ENCODE peak calls at places on chromosomes 6 and 20, in ten cellular contexts. One of them, this sample, is unnamed.

GRCh38 chr6:101613556-101613955 is 220.0 kb downstream of the GRIK2 start:
- DNase-seq in naive B cell: no peak
- DNase-seq in NCI-H460: no peak
- DNase-seq in OCI-M1: no peak
- DNase-seq in NCI-H1417: no peak
- DNase-seq in sigmoid colon: no peak
- DNase-seq in IMR-90: no peak
- DNase-seq in AG08395: no peak
- DNase-seq in activated T-cell treated with anti-CD3 and anti-CD28 coated beads for 48 hours: no peak
- DNase-seq in NCI-H774: no peak
- DNase-seq in this sample: no peak

GRCh38 chr6:116447496-116448011 is 13.6 kb upstream of the CALHM6 start:
- DNase-seq in NCI-H460: no peak
- DNase-seq in sigmoid colon: no peak
- DNase-seq in NCI-H1417: no peak
- DNase-seq in naive B cell: no peak
- DNase-seq in AG08395: peak
- DNase-seq in OCI-M1: peak
- DNase-seq in NCI-H774: no peak
- DNase-seq in activated T-cell treated with anti-CD3 and anti-CD28 coated beads for 48 hours: no peak
- DNase-seq in IMR-90: peak
- DNase-seq in this sample: peak

GRCh38 chr20:23036371-23036770 is 1.3 kb downstream of the SSTR4 start:
- DNase-seq in AG08395: no peak
- DNase-seq in activated T-cell treated with anti-CD3 and anti-CD28 coated beads for 48 hours: no peak
- DNase-seq in OCI-M1: no peak
- DNase-seq in NCI-H774: no peak
- DNase-seq in NCI-H1417: no peak
- DNase-seq in sigmoid colon: no peak
- DNase-seq in NCI-H460: no peak
- DNase-seq in IMR-90: no peak
- DNase-seq in naive B cell: no peak
- DNase-seq in this sample: no peak

GRCh38 chr6:24855389-24856245 is 56.9 kb upstream of the ARMH2 start:
- DNase-seq in activated T-cell treated with anti-CD3 and anti-CD28 coated beads for 48 hours: peak
- DNase-seq in OCI-M1: peak
- DNase-seq in AG08395: peak
- DNase-seq in IMR-90: peak
- DNase-seq in sigmoid colon: peak
- DNase-seq in NCI-H1417: peak
- DNase-seq in NCI-H774: peak
- DNase-seq in naive B cell: peak
- DNase-seq in NCI-H460: peak
- DNase-seq in this sample: peak

GRCh38 chr6:140311146-140311545 is 936.7 kb upstream of the CITED2 start:
- DNase-seq in naive B cell: no peak
- DNase-seq in AG08395: no peak
- DNase-seq in NCI-H460: no peak
- DNase-seq in OCI-M1: no peak
- DNase-seq in sigmoid colon: no peak
- DNase-seq in NCI-H774: no peak
- DNase-seq in activated T-cell treated with anti-CD3 and anti-CD28 coated beads for 48 hours: no peak
- DNase-seq in IMR-90: peak
- DNase-seq in NCI-H1417: no peak
- DNase-seq in this sample: no peak

GRCh38 chr20:37521091-37521771 is at the start of gene NNAT:
- DNase-seq in NCI-H460: no peak
- DNase-seq in sigmoid colon: no peak
- DNase-seq in naive B cell: no peak
- DNase-seq in AG08395: no peak
- DNase-seq in OCI-M1: no peak
- DNase-seq in NCI-H774: no peak
- DNase-seq in IMR-90: no peak
- DNase-seq in activated T-cell treated with anti-CD3 and anti-CD28 coated beads for 48 hours: no peak
- DNase-seq in NCI-H1417: no peak
- DNase-seq in this sample: no peak

GRCh38 chr6:19368511-19368910 is 468.7 kb upstream of the ID4 start:
- DNase-seq in activated T-cell treated with anti-CD3 and anti-CD28 coated beads for 48 hours: no peak
- DNase-seq in OCI-M1: no peak
- DNase-seq in NCI-H460: no peak
- DNase-seq in AG08395: peak
- DNase-seq in NCI-H774: no peak
- DNase-seq in IMR-90: peak
- DNase-seq in NCI-H1417: no peak
- DNase-seq in sigmoid colon: no peak
- DNase-seq in naive B cell: no peak
- DNase-seq in this sample: no peak

GRCh38 chr20:58174708-58175287 is 53.7 kb downstream of the ANKRD60 start:
- DNase-seq in activated T-cell treated with anti-CD3 and anti-CD28 coated beads for 48 hours: no peak
- DNase-seq in IMR-90: no peak
- DNase-seq in NCI-H774: no peak
- DNase-seq in NCI-H1417: peak
- DNase-seq in AG08395: peak
- DNase-seq in NCI-H460: no peak
- DNase-seq in OCI-M1: no peak
- DNase-seq in naive B cell: no peak
- DNase-seq in sigmoid colon: peak
- DNase-seq in this sample: no peak

GRCh38 chr20:53735536-53736050 is 142.0 kb upstream of the ZNF217 start:
- DNase-seq in naive B cell: no peak
- DNase-seq in IMR-90: peak
- DNase-seq in NCI-H460: no peak
- DNase-seq in OCI-M1: no peak
- DNase-seq in sigmoid colon: no peak
- DNase-seq in NCI-H1417: no peak
- DNase-seq in NCI-H774: no peak
- DNase-seq in AG08395: peak
- DNase-seq in activated T-cell treated with anti-CD3 and anti-CD28 coated beads for 48 hours: no peak
- DNase-seq in this sample: peak

GRCh38 chr6:33761922-33762629 is 15.4 kb upstream of the IP6K3 start:
- DNase-seq in activated T-cell treated with anti-CD3 and anti-CD28 coated beads for 48 hours: peak
- DNase-seq in NCI-H774: peak
- DNase-seq in naive B cell: peak
- DNase-seq in sigmoid colon: peak
- DNase-seq in NCI-H460: peak
- DNase-seq in IMR-90: peak
- DNase-seq in NCI-H1417: peak
- DNase-seq in OCI-M1: peak
- DNase-seq in AG08395: peak
- DNase-seq in this sample: peak

GRCh38 chr20:37997516-37997915 is 35.7 kb downstream of the TTI1 start:
- DNase-seq in NCI-H460: no peak
- DNase-seq in naive B cell: no peak
- DNase-seq in AG08395: no peak
- DNase-seq in NCI-H1417: no peak
- DNase-seq in IMR-90: no peak
- DNase-seq in activated T-cell treated with anti-CD3 and anti-CD28 coated beads for 48 hours: no peak
- DNase-seq in NCI-H774: no peak
- DNase-seq in sigmoid colon: no peak
- DNase-seq in OCI-M1: no peak
- DNase-seq in this sample: no peak

GRCh38 chr20:61958773-61959172 is 106.9 kb downstream of the TAF4 start:
- DNase-seq in NCI-H460: no peak
- DNase-seq in sigmoid colon: peak
- DNase-seq in AG08395: no peak
- DNase-seq in OCI-M1: no peak
- DNase-seq in naive B cell: no peak
- DNase-seq in IMR-90: no peak
- DNase-seq in activated T-cell treated with anti-CD3 and anti-CD28 coated beads for 48 hours: no peak
- DNase-seq in NCI-H1417: no peak
- DNase-seq in NCI-H774: no peak
- DNase-seq in this sample: no peak

GRCh38 chr6:43733471-43734293 is 36.3 kb upstream of the VEGFA start:
- DNase-seq in NCI-H774: no peak
- DNase-seq in NCI-H460: no peak
- DNase-seq in AG08395: no peak
- DNase-seq in naive B cell: peak
- DNase-seq in OCI-M1: no peak
- DNase-seq in sigmoid colon: no peak
- DNase-seq in activated T-cell treated with anti-CD3 and anti-CD28 coated beads for 48 hours: no peak
- DNase-seq in IMR-90: no peak
- DNase-seq in NCI-H1417: no peak
- DNase-seq in this sample: no peak

GRCh38 chr6:17877196-17877889 is 110.1 kb downstream of the KIF13A start:
- DNase-seq in OCI-M1: no peak
- DNase-seq in activated T-cell treated with anti-CD3 and anti-CD28 coated beads for 48 hours: no peak
- DNase-seq in IMR-90: peak
- DNase-seq in naive B cell: no peak
- DNase-seq in AG08395: peak
- DNase-seq in NCI-H774: no peak
- DNase-seq in NCI-H460: no peak
- DNase-seq in sigmoid colon: no peak
- DNase-seq in NCI-H1417: no peak
- DNase-seq in this sample: no peak

GRCh38 chr6:168180548-168181011 is 101.6 kb upstream of the FRMD1 start:
- DNase-seq in AG08395: no peak
- DNase-seq in naive B cell: no peak
- DNase-seq in NCI-H774: peak
- DNase-seq in OCI-M1: no peak
- DNase-seq in sigmoid colon: peak
- DNase-seq in IMR-90: no peak
- DNase-seq in NCI-H1417: no peak
- DNase-seq in activated T-cell treated with anti-CD3 and anti-CD28 coated beads for 48 hours: no peak
- DNase-seq in NCI-H460: no peak
- DNase-seq in this sample: no peak

GRCh38 chr6:143410859-143411270 is 39.6 kb downstream of the ADAT2 start:
- DNase-seq in naive B cell: no peak
- DNase-seq in sigmoid colon: no peak
- DNase-seq in IMR-90: peak
- DNase-seq in activated T-cell treated with anti-CD3 and anti-CD28 coated beads for 48 hours: no peak
- DNase-seq in NCI-H460: no peak
- DNase-seq in AG08395: peak
- DNase-seq in OCI-M1: no peak
- DNase-seq in NCI-H774: no peak
- DNase-seq in NCI-H1417: peak
- DNase-seq in this sample: no peak

GRCh38 chr20:33463332-33464101 is 20.0 kb upstream of the SNTA1 start:
- DNase-seq in activated T-cell treated with anti-CD3 and anti-CD28 coated beads for 48 hours: no peak
- DNase-seq in IMR-90: no peak
- DNase-seq in NCI-H774: no peak
- DNase-seq in NCI-H1417: no peak
- DNase-seq in NCI-H460: no peak
- DNase-seq in naive B cell: no peak
- DNase-seq in OCI-M1: no peak
- DNase-seq in AG08395: no peak
- DNase-seq in sigmoid colon: no peak
- DNase-seq in this sample: no peak

GRCh38 chr20:49712918-49713778 is 530 bp downstream of the B4GALT5 start:
- DNase-seq in OCI-M1: peak
- DNase-seq in NCI-H1417: peak
- DNase-seq in activated T-cell treated with anti-CD3 and anti-CD28 coated beads for 48 hours: no peak
- DNase-seq in sigmoid colon: peak
- DNase-seq in NCI-H460: no peak
- DNase-seq in NCI-H774: no peak
- DNase-seq in IMR-90: peak
- DNase-seq in AG08395: peak
- DNase-seq in naive B cell: peak
- DNase-seq in this sample: peak

GRCh38 chr6:41257369-41258195 is 28.9 kb downstream of the TREM1 start:
- DNase-seq in NCI-H774: peak
- DNase-seq in activated T-cell treated with anti-CD3 and anti-CD28 coated beads for 48 hours: no peak
- DNase-seq in naive B cell: no peak
- DNase-seq in NCI-H1417: peak
- DNase-seq in NCI-H460: no peak
- DNase-seq in AG08395: no peak
- DNase-seq in OCI-M1: no peak
- DNase-seq in sigmoid colon: peak
- DNase-seq in IMR-90: peak
- DNase-seq in this sample: no peak

GRCh38 chr6:83921315-83921714 is 61.8 kb downstream of the CYB5R4 start:
- DNase-seq in IMR-90: no peak
- DNase-seq in sigmoid colon: no peak
- DNase-seq in naive B cell: no peak
- DNase-seq in AG08395: no peak
- DNase-seq in OCI-M1: no peak
- DNase-seq in NCI-H1417: no peak
- DNase-seq in NCI-H774: no peak
- DNase-seq in activated T-cell treated with anti-CD3 and anti-CD28 coated beads for 48 hours: no peak
- DNase-seq in NCI-H460: no peak
- DNase-seq in this sample: no peak

GRCh38 chr20:62927128-62927705 is 912 bp upstream of the DIDO1 start:
- DNase-seq in NCI-H1417: peak
- DNase-seq in naive B cell: no peak
- DNase-seq in IMR-90: no peak
- DNase-seq in sigmoid colon: no peak
- DNase-seq in activated T-cell treated with anti-CD3 and anti-CD28 coated beads for 48 hours: no peak
- DNase-seq in NCI-H460: no peak
- DNase-seq in AG08395: no peak
- DNase-seq in OCI-M1: peak
- DNase-seq in NCI-H774: no peak
- DNase-seq in this sample: no peak

GRCh38 chr6:73566954-73567591 is 46.2 kb upstream of the EEF1A1 start:
- DNase-seq in sigmoid colon: peak
- DNase-seq in NCI-H1417: no peak
- DNase-seq in naive B cell: no peak
- DNase-seq in NCI-H460: peak
- DNase-seq in NCI-H774: no peak
- DNase-seq in AG08395: peak
- DNase-seq in IMR-90: peak
- DNase-seq in OCI-M1: no peak
- DNase-seq in activated T-cell treated with anti-CD3 and anti-CD28 coated beads for 48 hours: no peak
- DNase-seq in this sample: peak

GRCh38 chr6:130070747-130071146 is 52.4 kb downstream of the L3MBTL3 start:
- DNase-seq in IMR-90: no peak
- DNase-seq in activated T-cell treated with anti-CD3 and anti-CD28 coated beads for 48 hours: no peak
- DNase-seq in OCI-M1: no peak
- DNase-seq in NCI-H774: no peak
- DNase-seq in AG08395: no peak
- DNase-seq in NCI-H460: no peak
- DNase-seq in naive B cell: no peak
- DNase-seq in sigmoid colon: no peak
- DNase-seq in NCI-H1417: peak
- DNase-seq in this sample: no peak

GRCh38 chr20:58647162-58647813 is 3.8 kb upstream of the STX16 start:
- DNase-seq in NCI-H774: no peak
- DNase-seq in OCI-M1: peak
- DNase-seq in activated T-cell treated with anti-CD3 and anti-CD28 coated beads for 48 hours: no peak
- DNase-seq in naive B cell: no peak
- DNase-seq in NCI-H1417: no peak
- DNase-seq in AG08395: no peak
- DNase-seq in sigmoid colon: peak
- DNase-seq in IMR-90: no peak
- DNase-seq in NCI-H460: no peak
- DNase-seq in this sample: peak

GRCh38 chr6:30688569-30688968 is 2.1 kb upstream of the PPP1R18 start:
- DNase-seq in NCI-H1417: no peak
- DNase-seq in sigmoid colon: no peak
- DNase-seq in naive B cell: peak
- DNase-seq in NCI-H774: no peak
- DNase-seq in NCI-H460: no peak
- DNase-seq in IMR-90: no peak
- DNase-seq in activated T-cell treated with anti-CD3 and anti-CD28 coated beads for 48 hours: no peak
- DNase-seq in OCI-M1: no peak
- DNase-seq in AG08395: no peak
- DNase-seq in this sample: no peak

This sample was measured in NB4.